ENCODE peak calls at places on chromosome 19, in seven cellular contexts. W is T-cell, O is cardiac fibroblast, C is endothelial cell, U is heart left ventricle, D is GM12865, S is MCF 10A. Z is an unnamed sample.

GRCh38 chr19:18167975-18168645 is 5.5 kb upstream of the IFI30 start:
- DNase-seq in W (peak; percentile 46), C (peak; percentile 68), U (no peak), O (peak; percentile 50), S (peak; percentile 51), D (peak; percentile 79), Z (peak; percentile 32)

GRCh38 chr19:49850221-49850486 is 805 bp upstream of the PTOV1 start:
- DNase-seq in C (no peak), S (no peak), D (no peak), U (no peak), O (no peak), W (no peak), Z (no peak)

GRCh38 chr19:42407085-42407815 is 17.2 kb upstream of the CNFN start:
- DNase-seq in D (no peak), S (no peak), O (no peak), U (no peak), C (no peak), W (no peak), Z (no peak)

GRCh38 chr19:53432088-53432661 is 391 bp downstream of the ZNF761 start:
- DNase-seq in O (peak; percentile 3), S (peak; percentile 29), C (peak; percentile 31), D (peak; percentile 13), W (no peak), U (peak; percentile 24), Z (peak; percentile 25)

GRCh38 chr19:45971260-45971902 is 2.3 kb downstream of the NOVA2 start:
- DNase-seq in O (no peak), D (no peak), S (no peak), W (no peak), U (peak; percentile 53), C (peak; percentile 41), Z (no peak)

GRCh38 chr19:44613295-44614168 is at the start of gene IGSF23:
- DNase-seq in O (no peak), C (no peak), U (no peak), S (no peak), W (no peak), D (no peak), Z (no peak)

GRCh38 chr19:1521636-1522035 is 2.2 kb upstream of the PLK5 start:
- DNase-seq in C (no peak), S (no peak), D (no peak), O (peak; percentile 47), U (peak; percentile 52), W (no peak), Z (no peak)

GRCh38 chr19:6648141-6648715 is 21.7 kb downstream of the TNFSF14 start:
- DNase-seq in O (no peak), W (no peak), D (no peak), C (no peak), S (no peak), U (no peak), Z (no peak)

GRCh38 chr19:45323671-45324081 is 1.0 kb upstream of the CKM start:
- DNase-seq in W (no peak), S (no peak), O (no peak), U (peak; percentile 74), C (no peak), D (no peak), Z (no peak)

GRCh38 chr19:39284032-39284431 is 12.2 kb upstream of the IFNL1 start:
- DNase-seq in D (no peak), U (no peak), W (no peak), O (no peak), C (no peak), S (no peak), Z (no peak)

GRCh38 chr19:13827656-13828055 is 32.4 kb downstream of the ZSWIM4 start:
- DNase-seq in O (no peak), C (no peak), D (no peak), W (no peak), S (no peak), U (no peak), Z (no peak)

GRCh38 chr19:4713384-4713951 is 10.2 kb downstream of the DPP9 start:
- DNase-seq in C (no peak), U (peak; percentile 86), O (peak; percentile 90), W (no peak), D (no peak), S (peak; percentile 99), Z (no peak)

GRCh38 chr19:32708457-32708856 is 11.1 kb upstream of the TDRD12 start:
- DNase-seq in U (no peak), S (no peak), C (no peak), O (no peak), D (no peak), W (no peak), Z (peak; percentile 10)

GRCh38 chr19:32666084-32666483 is 8.9 kb downstream of the ANKRD27 start:
- DNase-seq in O (no peak), U (no peak), D (no peak), W (no peak), C (no peak), S (no peak), Z (no peak)

GRCh38 chr19:39563408-39563807 is 23.4 kb upstream of the EID2 start:
- DNase-seq in D (no peak), W (no peak), C (no peak), O (no peak), S (peak; percentile 61), U (no peak), Z (no peak)

GRCh38 chr19:40565355-40565754 is 11.3 kb upstream of the SHKBP1 start:
- DNase-seq in D (no peak), U (no peak), S (no peak), W (no peak), C (no peak), O (no peak), Z (no peak)

GRCh38 chr19:10516064-10516385 is 1.2 kb downstream of the S1PR5 start:
- DNase-seq in C (no peak), U (no peak), D (no peak), O (no peak), W (no peak), S (no peak), Z (no peak)

GRCh38 chr19:3455960-3456601 is 24.2 kb downstream of the SMIM24 start:
- DNase-seq in U (no peak), S (no peak), O (no peak), C (no peak), D (no peak), W (no peak), Z (no peak)

GRCh38 chr19:45448887-45449299 is 18.9 kb upstream of the FOSB start:
- DNase-seq in W (no peak), C (no peak), S (peak; percentile 91), O (no peak), U (no peak), D (no peak), Z (no peak)

GRCh38 chr19:6429419-6430221 is 3.9 kb downstream of the SLC25A41 start:
- DNase-seq in U (no peak), D (no peak), W (no peak), C (no peak), O (no peak), S (no peak), Z (no peak)

GRCh38 chr19:39701291-39701690 is 3.0 kb upstream of the LGALS14 start:
- DNase-seq in C (no peak), S (no peak), D (peak; percentile 89), U (no peak), W (no peak), O (no peak), Z (no peak)

GRCh38 chr19:19747357-19748220 is 14.7 kb upstream of the ZNF14 start:
- DNase-seq in D (no peak), U (no peak), O (no peak), S (no peak), W (no peak), C (no peak), Z (no peak)

GRCh38 chr19:18414504-18415176 is 4.6 kb upstream of the SSBP4 start:
- DNase-seq in S (no peak), D (peak; percentile 66), U (peak; percentile 44), C (no peak), O (no peak), W (no peak), Z (no peak)

GRCh38 chr19:49129238-49129583 is 9.9 kb downstream of the PPFIA3 start:
- DNase-seq in O (no peak), C (no peak), W (no peak), S (no peak), U (no peak), D (no peak), Z (no peak)

GRCh38 chr19:47514151-47514868 is 553 bp downstream of the NAPA start:
- DNase-seq in C (no peak), O (no peak), D (no peak), S (peak; percentile 20), U (no peak), W (no peak), Z (no peak)

GRCh38 chr19:51121257-51121656 is 3.4 kb upstream of the SIGLEC9 start:
- DNase-seq in S (no peak), O (no peak), C (no peak), U (no peak), D (no peak), W (no peak), Z (no peak)

GRCh38 chr19:32223595-32224370 is 121.6 kb upstream of the ZNF507 start:
- DNase-seq in D (no peak), C (no peak), O (no peak), U (no peak), W (no peak), S (no peak), Z (peak; percentile 40)

GRCh38 chr19:41376241-41376997 is at the start of gene TMEM91:
- DNase-seq in O (peak; percentile 42), U (peak; percentile 32), S (peak; percentile 51), D (no peak), C (peak; percentile 55), W (peak; percentile 22), Z (no peak)

GRCh38 chr19:48925240-48925843 is 8.2 kb upstream of the DHDH start:
- DNase-seq in W (no peak), D (no peak), S (peak; percentile 28), O (peak; percentile 67), C (no peak), U (no peak), Z (no peak)

GRCh38 chr19:35986664-35987570 is 8.1 kb upstream of the SDHAF1 start:
- DNase-seq in S (no peak), D (no peak), O (no peak), W (no peak), C (peak; percentile 38), U (peak; percentile 25), Z (no peak)

GRCh38 chr19:4504874-4505569 is 13.3 kb downstream of the PLIN4 start:
- DNase-seq in D (no peak), U (peak; percentile 6), W (no peak), S (no peak), O (no peak), C (no peak), Z (no peak)

GRCh38 chr19:47760632-47760999 is 15.3 kb downstream of the NOP53 start:
- DNase-seq in O (no peak), S (no peak), U (no peak), W (no peak), C (no peak), D (no peak), Z (no peak)

GRCh38 chr19:55598719-55599467 is 424 bp downstream of the FIZ1 start:
- DNase-seq in C (peak; percentile 98), O (peak; percentile 99), D (peak; percentile 96), S (peak; percentile 96), W (peak; percentile 88), U (peak; percentile 92), Z (peak; percentile 95)

GRCh38 chr19:6423499-6424189 is 967 bp downstream of the KHSRP start:
- DNase-seq in C (peak; percentile 52), W (no peak), O (peak; percentile 63), U (no peak), D (peak; percentile 56), S (peak; percentile 57), Z (no peak)

GRCh38 chr19:33673258-33673875 is 51.6 kb downstream of the CHST8 start:
- DNase-seq in O (no peak), D (no peak), S (no peak), U (no peak), C (no peak), W (no peak), Z (no peak)

GRCh38 chr19:45767410-45767880 is 1.6 kb downstream of the SIX5 start:
- DNase-seq in S (peak; percentile 96), O (peak; percentile 91), D (no peak), U (peak; percentile 86), C (peak; percentile 56), W (no peak), Z (no peak)